ENCODE peak calls at places on chromosomes 6 and 20, in nine cellular contexts. A, B, J, Y, C, D, U, S and G are unnamed samples.

GRCh38 chr6:3569817-3570216 is 113.0 kb upstream of the SLC22A23 start:
- DNase-seq in Y (no peak), U (no peak), A (no peak), D (no peak), S (no peak), B (peak; percentile 25), C (no peak), J (no peak), G (no peak)

GRCh38 chr20:31684153-31685003 is 38.3 kb downstream of the BCL2L1 start:
- DNase-seq in S (no peak), C (no peak), J (no peak), Y (no peak), D (no peak), A (no peak), B (no peak), U (no peak), G (no peak)

GRCh38 chr6:134324766-134325165 is 6.9 kb upstream of the SGK1 start:
- DNase-seq in Y (no peak), S (no peak), J (no peak), D (no peak), C (peak; percentile 36), B (no peak), U (no peak), A (no peak), G (peak; percentile 46)

GRCh38 chr20:10861619-10862018 is 187.8 kb upstream of the JAG1 start:
- DNase-seq in S (no peak), C (no peak), Y (peak; percentile 31), U (no peak), B (no peak), J (no peak), A (no peak), D (peak; percentile 56), G (no peak)

GRCh38 chr6:4967301-4968030 is 36.4 kb downstream of the RPP40 start:
- DNase-seq in B (no peak), S (no peak), U (no peak), D (no peak), Y (no peak), J (no peak), C (no peak), A (no peak), G (no peak)

GRCh38 chr6:137680678-137681346 is 186.2 kb upstream of the TNFAIP3 start:
- DNase-seq in J (no peak), U (no peak), Y (no peak), A (no peak), B (no peak), D (peak; percentile 89), S (no peak), C (no peak), G (no peak)

GRCh38 chr6:11585426-11586016 is 48.0 kb downstream of the TMEM170B start:
- DNase-seq in U (no peak), S (no peak), B (no peak), J (no peak), Y (peak; percentile 73), A (no peak), C (peak; percentile 54), D (peak; percentile 77), G (no peak)

GRCh38 chr6:41836022-41836659 is 48.6 kb downstream of the TOMM6 start:
- DNase-seq in Y (no peak), A (no peak), D (no peak), S (no peak), C (no peak), J (no peak), B (no peak), U (no peak), G (no peak)

GRCh38 chr6:141874930-141875602 is 257.7 kb upstream of the GJE1 start:
- DNase-seq in B (no peak), C (no peak), Y (peak; percentile 29), D (no peak), J (no peak), A (no peak), U (no peak), S (no peak), G (no peak)

GRCh38 chr6:72622094-72622540 is 253 bp downstream of the KCNQ5 start:
- DNase-seq in U (peak; percentile 30), Y (peak; percentile 76), S (peak; percentile 25), J (peak; percentile 17), B (no peak), C (peak; percentile 31), D (peak; percentile 1), A (peak; percentile 46), G (peak; percentile 29)